ENCODE peak calls at places on chromosomes 5 and 9, in four cellular contexts. L is stromal cell of bone marrow, D is neural progenitor cell, H is GM12891. Y is an unnamed sample.

GRCh38 chr5:174642816-174643405 is 81.5 kb upstream of the MSX2 start:
- DNase-seq in L (no peak), D (no peak), H (no peak), Y (no peak)

GRCh38 chr5:73218552-73219171 is 45.7 kb downstream of the TMEM174 start:
- DNase-seq in L (peak), D (peak), H (no peak), Y (peak)

GRCh38 chr5:166535641-166536040 is 1755.8 kb upstream of the WWC1 start:
- DNase-seq in L (no peak), D (no peak), H (no peak), Y (no peak)

GRCh38 chr5:179879690-179880010 is 21.0 kb upstream of the MRNIP start:
- DNase-seq in L (no peak), D (no peak), H (no peak), Y (no peak)

GRCh38 chr5:151153766-151154272 is 3.8 kb downstream of the ANXA6 start:
- DNase-seq in L (no peak), D (no peak), H (no peak), Y (no peak)

GRCh38 chr9:123089790-123090189 is 56.3 kb downstream of the GPR21 start:
- DNase-seq in L (no peak), D (no peak), H (no peak), Y (no peak)

GRCh38 chr5:140296289-140296688 is 6.6 kb downstream of the PFDN1 start:
- DNase-seq in L (no peak), D (no peak), H (no peak), Y (no peak)

GRCh38 chr5:777756-778161 is 6.8 kb downstream of the ZDHHC11B start:
- DNase-seq in L (no peak), D (no peak), H (no peak), Y (no peak)

GRCh38 chr5:67178085-67178484 is 18.5 kb downstream of the CD180 start:
- DNase-seq in L (no peak), D (no peak), H (no peak), Y (peak)

GRCh38 chr5:55416306-55416705 is 108.5 kb downstream of the MTREX start:
- DNase-seq in L (peak), D (no peak), H (no peak), Y (no peak)

GRCh38 chr5:158644301-158644700 is 455.4 kb downstream of the EBF1 start:
- DNase-seq in L (no peak), D (no peak), H (no peak), Y (no peak)

GRCh38 chr5:104048231-104048630 is 485.6 kb upstream of the NUDT12 start:
- DNase-seq in L (no peak), D (no peak), H (no peak), Y (no peak)

GRCh38 chr5:1728846-1729245 is 70.8 kb downstream of the MRPL36 start:
- DNase-seq in L (no peak), D (peak), H (no peak), Y (no peak)

GRCh38 chr5:135662104-135662503 is 83.3 kb upstream of the CXCL14 start:
- DNase-seq in L (no peak), D (no peak), H (no peak), Y (no peak)

GRCh38 chr5:7852542-7852941 is 1.6 kb upstream of the CFAP90 start:
- DNase-seq in L (peak), D (no peak), H (no peak), Y (no peak)

GRCh38 chr9:35526087-35526801 is 36.3 kb downstream of the RUSC2 start:
- DNase-seq in L (no peak), D (no peak), H (no peak), Y (no peak)

GRCh38 chr9:108775901-108776306 is 79.9 kb downstream of the ACTL7B start:
- DNase-seq in L (peak), D (no peak), H (no peak), Y (no peak)

GRCh38 chr9:90783552-90783951 is 18.1 kb upstream of the SYK start:
- DNase-seq in L (no peak), D (no peak), H (no peak), Y (no peak)

GRCh38 chr9:90458485-90458884 is 184.1 kb downstream of the DIRAS2 start:
- DNase-seq in L (no peak), D (peak), H (no peak), Y (peak)

GRCh38 chr5:74866653-74867162 is 521 bp upstream of the FAM169A start:
- DNase-seq in L (no peak), D (peak), H (no peak), Y (no peak)

GRCh38 chr5:97478513-97478912 is 295.5 kb upstream of the RIOK2 start:
- DNase-seq in L (no peak), D (peak), H (no peak), Y (no peak)

GRCh38 chr5:167488371-167488770 is 803.1 kb upstream of the WWC1 start:
- DNase-seq in L (no peak), D (no peak), H (no peak), Y (no peak)

GRCh38 chr9:15711531-15712295 is 158.9 kb downstream of the CCDC171 start:
- DNase-seq in L (no peak), D (no peak), H (no peak), Y (no peak)

GRCh38 chr5:30505014-30505886 is 688.2 kb upstream of the CDH6 start:
- DNase-seq in L (no peak), D (peak), H (no peak), Y (no peak)

GRCh38 chr9:18748106-18748719 is 274.3 kb downstream of the ADAMTSL1 start:
- DNase-seq in L (no peak), D (no peak), H (no peak), Y (no peak)

GRCh38 chr5:157184117-157184516 is 3.5 kb downstream of the ITK start:
- DNase-seq in L (no peak), D (no peak), H (no peak), Y (no peak)

GRCh38 chr9:106830527-106831140 is 32.3 kb upstream of the ZNF462 start:
- DNase-seq in L (no peak), D (no peak), H (no peak), Y (no peak)

GRCh38 chr5:175695161-175696126 is 37.6 kb downstream of the HRH2 start:
- DNase-seq in L (no peak), D (no peak), H (no peak), Y (no peak)

Y was measured in NCI-H82.